ENCODE peak calls at places on chromosomes 7 and 10, in ten cellular contexts. One of them, this sample, is unnamed.

GRCh38 chr7:151784843-151785680 is 91.9 kb downstream of the PRKAG2 start:
- DNase-seq in kidney glomerular epithelial cell: no peak
- DNase-seq in cardiac muscle cell: no peak
- DNase-seq in A549: no peak
- DNase-seq in stimulated activated CD8-positive, alpha-beta memory T cell treated with anti-CD3 and anti-CD28 coated beads, Interleukin-4, amount 100 ng/mL, for 24 hours: no peak
- DNase-seq in HT-29: no peak
- DNase-seq in Caki2: no peak
- DNase-seq in stimulated activated CD4-positive, alpha-beta T cell treated with anti-CD3 and anti-CD28 coated beads, Interleukin-4, amount 100 ng/mL, for 1 hour: no peak
- DNase-seq in cardiac fibroblast: no peak
- DNase-seq in hypothalamus: no peak
- DNase-seq in this sample: no peak

GRCh38 chr10:128047991-128048826 is 78.0 kb downstream of the MKI67 start:
- DNase-seq in kidney glomerular epithelial cell: peak; percentile 4
- DNase-seq in cardiac muscle cell: peak; percentile 93
- DNase-seq in A549: no peak
- DNase-seq in stimulated activated CD8-positive, alpha-beta memory T cell treated with anti-CD3 and anti-CD28 coated beads, Interleukin-4, amount 100 ng/mL, for 24 hours: no peak
- DNase-seq in HT-29: no peak
- DNase-seq in Caki2: no peak
- DNase-seq in stimulated activated CD4-positive, alpha-beta T cell treated with anti-CD3 and anti-CD28 coated beads, Interleukin-4, amount 100 ng/mL, for 1 hour: no peak
- DNase-seq in cardiac fibroblast: peak; percentile 80
- DNase-seq in hypothalamus: no peak
- DNase-seq in this sample: no peak

GRCh38 chr10:69335063-69335587 is 56.8 kb downstream of the HK1 start:
- DNase-seq in kidney glomerular epithelial cell: no peak
- DNase-seq in cardiac muscle cell: peak; percentile 86
- DNase-seq in A549: no peak
- DNase-seq in stimulated activated CD8-positive, alpha-beta memory T cell treated with anti-CD3 and anti-CD28 coated beads, Interleukin-4, amount 100 ng/mL, for 24 hours: peak; percentile 26
- DNase-seq in HT-29: peak; percentile 66
- DNase-seq in Caki2: no peak
- DNase-seq in stimulated activated CD4-positive, alpha-beta T cell treated with anti-CD3 and anti-CD28 coated beads, Interleukin-4, amount 100 ng/mL, for 1 hour: peak; percentile 35
- DNase-seq in cardiac fibroblast: peak; percentile 55
- DNase-seq in hypothalamus: no peak
- DNase-seq in this sample: peak; percentile 71

GRCh38 chr7:130942211-130942964 is 208.4 kb upstream of the KLF14 start:
- DNase-seq in kidney glomerular epithelial cell: peak; percentile 43
- DNase-seq in cardiac muscle cell: peak; percentile 43
- DNase-seq in A549: peak; percentile 64
- DNase-seq in stimulated activated CD8-positive, alpha-beta memory T cell treated with anti-CD3 and anti-CD28 coated beads, Interleukin-4, amount 100 ng/mL, for 24 hours: no peak
- DNase-seq in HT-29: peak; percentile 85
- DNase-seq in Caki2: no peak
- DNase-seq in stimulated activated CD4-positive, alpha-beta T cell treated with anti-CD3 and anti-CD28 coated beads, Interleukin-4, amount 100 ng/mL, for 1 hour: no peak
- DNase-seq in cardiac fibroblast: peak; percentile 83
- DNase-seq in hypothalamus: no peak
- DNase-seq in this sample: no peak

GRCh38 chr10:74419491-74420466 is 268.8 kb downstream of the ADK start:
- DNase-seq in kidney glomerular epithelial cell: peak; percentile 22
- DNase-seq in cardiac muscle cell: peak; percentile 15
- DNase-seq in A549: peak; percentile 25
- DNase-seq in stimulated activated CD8-positive, alpha-beta memory T cell treated with anti-CD3 and anti-CD28 coated beads, Interleukin-4, amount 100 ng/mL, for 24 hours: no peak
- DNase-seq in HT-29: peak; percentile 60
- DNase-seq in Caki2: no peak
- DNase-seq in stimulated activated CD4-positive, alpha-beta T cell treated with anti-CD3 and anti-CD28 coated beads, Interleukin-4, amount 100 ng/mL, for 1 hour: peak; percentile 28
- DNase-seq in cardiac fibroblast: peak; percentile 55
- DNase-seq in hypothalamus: no peak
- DNase-seq in this sample: no peak

GRCh38 chr7:78924581-78924980 is 528.9 kb downstream of the MAGI2 start:
- DNase-seq in kidney glomerular epithelial cell: peak; percentile 3
- DNase-seq in cardiac muscle cell: peak; percentile 21
- DNase-seq in A549: no peak
- DNase-seq in stimulated activated CD8-positive, alpha-beta memory T cell treated with anti-CD3 and anti-CD28 coated beads, Interleukin-4, amount 100 ng/mL, for 24 hours: no peak
- DNase-seq in HT-29: peak; percentile 49
- DNase-seq in Caki2: no peak
- DNase-seq in stimulated activated CD4-positive, alpha-beta T cell treated with anti-CD3 and anti-CD28 coated beads, Interleukin-4, amount 100 ng/mL, for 1 hour: no peak
- DNase-seq in cardiac fibroblast: peak; percentile 52
- DNase-seq in hypothalamus: no peak
- DNase-seq in this sample: no peak

GRCh38 chr10:27664464-27664863 is 81.2 kb downstream of the MKX start:
- DNase-seq in kidney glomerular epithelial cell: peak; percentile 6
- DNase-seq in cardiac muscle cell: no peak
- DNase-seq in A549: no peak
- DNase-seq in stimulated activated CD8-positive, alpha-beta memory T cell treated with anti-CD3 and anti-CD28 coated beads, Interleukin-4, amount 100 ng/mL, for 24 hours: no peak
- DNase-seq in HT-29: no peak
- DNase-seq in Caki2: no peak
- DNase-seq in stimulated activated CD4-positive, alpha-beta T cell treated with anti-CD3 and anti-CD28 coated beads, Interleukin-4, amount 100 ng/mL, for 1 hour: no peak
- DNase-seq in cardiac fibroblast: no peak
- DNase-seq in hypothalamus: no peak
- DNase-seq in this sample: no peak

GRCh38 chr7:140752533-140752932 is 56.0 kb downstream of the NDUFB2 start:
- DNase-seq in kidney glomerular epithelial cell: no peak
- DNase-seq in cardiac muscle cell: no peak
- DNase-seq in A549: no peak
- DNase-seq in stimulated activated CD8-positive, alpha-beta memory T cell treated with anti-CD3 and anti-CD28 coated beads, Interleukin-4, amount 100 ng/mL, for 24 hours: no peak
- DNase-seq in HT-29: no peak
- DNase-seq in Caki2: no peak
- DNase-seq in stimulated activated CD4-positive, alpha-beta T cell treated with anti-CD3 and anti-CD28 coated beads, Interleukin-4, amount 100 ng/mL, for 1 hour: no peak
- DNase-seq in cardiac fibroblast: no peak
- DNase-seq in hypothalamus: no peak
- DNase-seq in this sample: no peak

GRCh38 chr7:46810986-46811385 is 770.9 kb downstream of the TNS3 start:
- DNase-seq in kidney glomerular epithelial cell: no peak
- DNase-seq in cardiac muscle cell: no peak
- DNase-seq in A549: no peak
- DNase-seq in stimulated activated CD8-positive, alpha-beta memory T cell treated with anti-CD3 and anti-CD28 coated beads, Interleukin-4, amount 100 ng/mL, for 24 hours: no peak
- DNase-seq in HT-29: no peak
- DNase-seq in Caki2: no peak
- DNase-seq in stimulated activated CD4-positive, alpha-beta T cell treated with anti-CD3 and anti-CD28 coated beads, Interleukin-4, amount 100 ng/mL, for 1 hour: no peak
- DNase-seq in cardiac fibroblast: no peak
- DNase-seq in hypothalamus: no peak
- DNase-seq in this sample: no peak

GRCh38 chr10:63430091-63430998 is 35.4 kb downstream of the JMJD1C start:
- DNase-seq in kidney glomerular epithelial cell: peak; percentile 67
- DNase-seq in cardiac muscle cell: peak; percentile 85
- DNase-seq in A549: no peak
- DNase-seq in stimulated activated CD8-positive, alpha-beta memory T cell treated with anti-CD3 and anti-CD28 coated beads, Interleukin-4, amount 100 ng/mL, for 24 hours: no peak
- DNase-seq in HT-29: peak; percentile 59
- DNase-seq in Caki2: peak; percentile 78
- DNase-seq in stimulated activated CD4-positive, alpha-beta T cell treated with anti-CD3 and anti-CD28 coated beads, Interleukin-4, amount 100 ng/mL, for 1 hour: no peak
- DNase-seq in cardiac fibroblast: peak; percentile 83
- DNase-seq in hypothalamus: no peak
- DNase-seq in this sample: no peak

GRCh38 chr10:48879476-48879875 is 60.2 kb downstream of the LRRC18 start:
- DNase-seq in kidney glomerular epithelial cell: no peak
- DNase-seq in cardiac muscle cell: no peak
- DNase-seq in A549: no peak
- DNase-seq in stimulated activated CD8-positive, alpha-beta memory T cell treated with anti-CD3 and anti-CD28 coated beads, Interleukin-4, amount 100 ng/mL, for 24 hours: no peak
- DNase-seq in HT-29: no peak
- DNase-seq in Caki2: no peak
- DNase-seq in stimulated activated CD4-positive, alpha-beta T cell treated with anti-CD3 and anti-CD28 coated beads, Interleukin-4, amount 100 ng/mL, for 1 hour: no peak
- DNase-seq in cardiac fibroblast: no peak
- DNase-seq in hypothalamus: no peak
- DNase-seq in this sample: no peak

GRCh38 chr10:109894516-109894915 is 28.8 kb downstream of the XPNPEP1 start:
- DNase-seq in kidney glomerular epithelial cell: no peak
- DNase-seq in cardiac muscle cell: peak; percentile 96
- DNase-seq in A549: no peak
- DNase-seq in stimulated activated CD8-positive, alpha-beta memory T cell treated with anti-CD3 and anti-CD28 coated beads, Interleukin-4, amount 100 ng/mL, for 24 hours: no peak
- DNase-seq in HT-29: no peak
- DNase-seq in Caki2: no peak
- DNase-seq in stimulated activated CD4-positive, alpha-beta T cell treated with anti-CD3 and anti-CD28 coated beads, Interleukin-4, amount 100 ng/mL, for 1 hour: no peak
- DNase-seq in cardiac fibroblast: peak; percentile 91
- DNase-seq in hypothalamus: peak; percentile 46
- DNase-seq in this sample: peak; percentile 73

GRCh38 chr10:99370993-99371392 is 41.8 kb downstream of the CNNM1 start:
- DNase-seq in kidney glomerular epithelial cell: peak; percentile 13
- DNase-seq in cardiac muscle cell: peak; percentile 25
- DNase-seq in A549: peak; percentile 61
- DNase-seq in stimulated activated CD8-positive, alpha-beta memory T cell treated with anti-CD3 and anti-CD28 coated beads, Interleukin-4, amount 100 ng/mL, for 24 hours: no peak
- DNase-seq in HT-29: peak; percentile 48
- DNase-seq in Caki2: no peak
- DNase-seq in stimulated activated CD4-positive, alpha-beta T cell treated with anti-CD3 and anti-CD28 coated beads, Interleukin-4, amount 100 ng/mL, for 1 hour: no peak
- DNase-seq in cardiac fibroblast: peak; percentile 41
- DNase-seq in hypothalamus: no peak
- DNase-seq in this sample: no peak

GRCh38 chr7:44638611-44639557 is 32.5 kb downstream of the OGDH start:
- DNase-seq in kidney glomerular epithelial cell: peak; percentile 68
- DNase-seq in cardiac muscle cell: peak; percentile 72
- DNase-seq in A549: peak; percentile 81
- DNase-seq in stimulated activated CD8-positive, alpha-beta memory T cell treated with anti-CD3 and anti-CD28 coated beads, Interleukin-4, amount 100 ng/mL, for 24 hours: peak; percentile 75
- DNase-seq in HT-29: peak; percentile 91
- DNase-seq in Caki2: peak; percentile 83
- DNase-seq in stimulated activated CD4-positive, alpha-beta T cell treated with anti-CD3 and anti-CD28 coated beads, Interleukin-4, amount 100 ng/mL, for 1 hour: peak; percentile 73
- DNase-seq in cardiac fibroblast: peak; percentile 84
- DNase-seq in hypothalamus: no peak
- DNase-seq in this sample: peak; percentile 54

GRCh38 chr7:126698909-126699308 is 553.8 kb downstream of the GRM8 start:
- DNase-seq in kidney glomerular epithelial cell: no peak
- DNase-seq in cardiac muscle cell: no peak
- DNase-seq in A549: no peak
- DNase-seq in stimulated activated CD8-positive, alpha-beta memory T cell treated with anti-CD3 and anti-CD28 coated beads, Interleukin-4, amount 100 ng/mL, for 24 hours: no peak
- DNase-seq in HT-29: peak; percentile 19
- DNase-seq in Caki2: no peak
- DNase-seq in stimulated activated CD4-positive, alpha-beta T cell treated with anti-CD3 and anti-CD28 coated beads, Interleukin-4, amount 100 ng/mL, for 1 hour: no peak
- DNase-seq in cardiac fibroblast: no peak
- DNase-seq in hypothalamus: no peak
- DNase-seq in this sample: no peak

GRCh38 chr10:335151-335800 is 200.0 kb downstream of the ZMYND11 start:
- DNase-seq in kidney glomerular epithelial cell: peak; percentile 6
- DNase-seq in cardiac muscle cell: no peak
- DNase-seq in A549: peak; percentile 22
- DNase-seq in stimulated activated CD8-positive, alpha-beta memory T cell treated with anti-CD3 and anti-CD28 coated beads, Interleukin-4, amount 100 ng/mL, for 24 hours: no peak
- DNase-seq in HT-29: no peak
- DNase-seq in Caki2: peak; percentile 17
- DNase-seq in stimulated activated CD4-positive, alpha-beta T cell treated with anti-CD3 and anti-CD28 coated beads, Interleukin-4, amount 100 ng/mL, for 1 hour: no peak
- DNase-seq in cardiac fibroblast: peak; percentile 58
- DNase-seq in hypothalamus: no peak
- DNase-seq in this sample: no peak

GRCh38 chr10:101095550-101096213 is 33.9 kb downstream of the KAZALD1 start:
- DNase-seq in kidney glomerular epithelial cell: peak; percentile 46
- DNase-seq in cardiac muscle cell: peak; percentile 68
- DNase-seq in A549: peak; percentile 82
- DNase-seq in stimulated activated CD8-positive, alpha-beta memory T cell treated with anti-CD3 and anti-CD28 coated beads, Interleukin-4, amount 100 ng/mL, for 24 hours: peak; percentile 60
- DNase-seq in HT-29: peak; percentile 91
- DNase-seq in Caki2: peak; percentile 83
- DNase-seq in stimulated activated CD4-positive, alpha-beta T cell treated with anti-CD3 and anti-CD28 coated beads, Interleukin-4, amount 100 ng/mL, for 1 hour: peak; percentile 71
- DNase-seq in cardiac fibroblast: peak; percentile 69
- DNase-seq in hypothalamus: peak; percentile 6
- DNase-seq in this sample: peak; percentile 46

GRCh38 chr10:5732141-5732540 is 47.5 kb downstream of the TASOR2 start:
- DNase-seq in kidney glomerular epithelial cell: no peak
- DNase-seq in cardiac muscle cell: no peak
- DNase-seq in A549: no peak
- DNase-seq in stimulated activated CD8-positive, alpha-beta memory T cell treated with anti-CD3 and anti-CD28 coated beads, Interleukin-4, amount 100 ng/mL, for 24 hours: no peak
- DNase-seq in HT-29: no peak
- DNase-seq in Caki2: no peak
- DNase-seq in stimulated activated CD4-positive, alpha-beta T cell treated with anti-CD3 and anti-CD28 coated beads, Interleukin-4, amount 100 ng/mL, for 1 hour: no peak
- DNase-seq in cardiac fibroblast: no peak
- DNase-seq in hypothalamus: no peak
- DNase-seq in this sample: peak; percentile 28

GRCh38 chr10:68331455-68332258 is at the start of gene HNRNPH3:
- DNase-seq in kidney glomerular epithelial cell: peak; percentile 98
- DNase-seq in cardiac muscle cell: peak; percentile 99
- DNase-seq in A549: peak; percentile 90
- DNase-seq in stimulated activated CD8-positive, alpha-beta memory T cell treated with anti-CD3 and anti-CD28 coated beads, Interleukin-4, amount 100 ng/mL, for 24 hours: peak; percentile 97
- DNase-seq in HT-29: peak; percentile 98
- DNase-seq in Caki2: peak; percentile 95
- DNase-seq in stimulated activated CD4-positive, alpha-beta T cell treated with anti-CD3 and anti-CD28 coated beads, Interleukin-4, amount 100 ng/mL, for 1 hour: peak; percentile 98
- DNase-seq in cardiac fibroblast: peak; percentile 98
- DNase-seq in hypothalamus: peak; percentile 97
- DNase-seq in this sample: peak; percentile 99

GRCh38 chr10:43202657-43203490 is 64.0 kb downstream of the RASGEF1A start:
- DNase-seq in kidney glomerular epithelial cell: no peak
- DNase-seq in cardiac muscle cell: peak; percentile 11
- DNase-seq in A549: no peak
- DNase-seq in stimulated activated CD8-positive, alpha-beta memory T cell treated with anti-CD3 and anti-CD28 coated beads, Interleukin-4, amount 100 ng/mL, for 24 hours: no peak
- DNase-seq in HT-29: no peak
- DNase-seq in Caki2: no peak
- DNase-seq in stimulated activated CD4-positive, alpha-beta T cell treated with anti-CD3 and anti-CD28 coated beads, Interleukin-4, amount 100 ng/mL, for 1 hour: peak; percentile 52
- DNase-seq in cardiac fibroblast: no peak
- DNase-seq in hypothalamus: no peak
- DNase-seq in this sample: peak; percentile 52

GRCh38 chr10:79349766-79350406 is 2.6 kb downstream of the PPIF start:
- DNase-seq in kidney glomerular epithelial cell: no peak
- DNase-seq in cardiac muscle cell: no peak
- DNase-seq in A549: no peak
- DNase-seq in stimulated activated CD8-positive, alpha-beta memory T cell treated with anti-CD3 and anti-CD28 coated beads, Interleukin-4, amount 100 ng/mL, for 24 hours: no peak
- DNase-seq in HT-29: no peak
- DNase-seq in Caki2: peak; percentile 46
- DNase-seq in stimulated activated CD4-positive, alpha-beta T cell treated with anti-CD3 and anti-CD28 coated beads, Interleukin-4, amount 100 ng/mL, for 1 hour: no peak
- DNase-seq in cardiac fibroblast: no peak
- DNase-seq in hypothalamus: no peak
- DNase-seq in this sample: no peak

GRCh38 chr7:156096806-156097538 is 284.7 kb upstream of the SHH start:
- DNase-seq in kidney glomerular epithelial cell: no peak
- DNase-seq in cardiac muscle cell: no peak
- DNase-seq in A549: no peak
- DNase-seq in stimulated activated CD8-positive, alpha-beta memory T cell treated with anti-CD3 and anti-CD28 coated beads, Interleukin-4, amount 100 ng/mL, for 24 hours: no peak
- DNase-seq in HT-29: no peak
- DNase-seq in Caki2: no peak
- DNase-seq in stimulated activated CD4-positive, alpha-beta T cell treated with anti-CD3 and anti-CD28 coated beads, Interleukin-4, amount 100 ng/mL, for 1 hour: no peak
- DNase-seq in cardiac fibroblast: peak; percentile 3
- DNase-seq in hypothalamus: no peak
- DNase-seq in this sample: no peak